ENCODE peak calls at places on chromosomes 4 and X, in six cellular contexts. D, T, A, L, G and Q are unnamed samples.

GRCh38 chrX:31228909-31229308 is 157.1 kb upstream of the FTHL17 start:
- DNase-seq in G (no peak), L (no peak), A (no peak), D (no peak), T (no peak), Q (no peak)

GRCh38 chrX:8548446-8548845 is 83.8 kb downstream of the VCX3B start:
- DNase-seq in D (no peak), G (no peak), T (no peak), A (no peak), L (no peak), Q (no peak)

GRCh38 chrX:95949588-95949987 is 735.1 kb upstream of the DIAPH2 start:
- DNase-seq in L (no peak), A (no peak), D (no peak), T (no peak), G (no peak), Q (no peak)

GRCh38 chr4:47913328-47913727 is 1.1 kb downstream of the NFXL1 start:
- DNase-seq in A (no peak), D (no peak), L (no peak), G (peak; percentile 17), T (no peak), Q (no peak)

GRCh38 chrX:101685923-101686322 is 26.3 kb upstream of the ARMCX2 start:
- DNase-seq in A (no peak), G (no peak), L (no peak), D (no peak), T (no peak), Q (no peak)

GRCh38 chr4:127995776-127996175 is 30.6 kb downstream of the ABHD18 start:
- DNase-seq in T (no peak), A (peak; percentile 82), D (no peak), G (no peak), L (no peak), Q (no peak)

GRCh38 chr4:4866833-4867744 is 7.6 kb downstream of the MSX1 start:
- DNase-seq in G (peak; percentile 61), D (no peak), T (no peak), A (no peak), L (no peak), Q (no peak)

GRCh38 chr4:55169352-55169959 is 44.1 kb upstream of the KDR start:
- DNase-seq in T (no peak), L (peak; percentile 34), G (no peak), A (peak; percentile 42), D (no peak), Q (no peak)

GRCh38 chr4:163554870-163555465 is 60.5 kb downstream of the TMA16 start:
- DNase-seq in D (peak; percentile 43), T (no peak), L (no peak), G (peak; percentile 43), A (no peak), Q (no peak)

GRCh38 chr4:80201326-80202151 is 4.2 kb downstream of the PRDM8 start:
- DNase-seq in L (no peak), D (peak; percentile 58), T (peak; percentile 77), G (peak; percentile 45), A (peak; percentile 47), Q (no peak)

GRCh38 chr4:88439161-88439760 is 17.7 kb upstream of the HERC5 start:
- DNase-seq in D (no peak), G (no peak), T (no peak), A (no peak), L (no peak), Q (no peak)

GRCh38 chr4:153497091-153497531 is 31.0 kb downstream of the TMEM131L start:
- DNase-seq in G (peak; percentile 37), D (peak; percentile 77), L (no peak), T (no peak), A (no peak), Q (no peak)

GRCh38 chr4:87399148-87399547 is 8.2 kb upstream of the HSD17B11 start:
- DNase-seq in G (no peak), L (peak; percentile 36), A (no peak), T (no peak), D (no peak), Q (no peak)

GRCh38 chr4:87375719-87376291 is 15.2 kb downstream of the HSD17B11 start:
- DNase-seq in T (no peak), G (peak; percentile 91), A (peak; percentile 48), L (peak; percentile 49), D (peak; percentile 36), Q (no peak)

GRCh38 chr4:21205821-21206531 is 505.7 kb downstream of the PACRGL start:
- DNase-seq in T (no peak), A (no peak), L (no peak), D (no peak), G (no peak), Q (no peak)

GRCh38 chr4:7196283-7196651 is 3.9 kb downstream of the SORCS2 start:
- DNase-seq in D (no peak), T (no peak), A (no peak), G (no peak), L (no peak), Q (peak; percentile 24)

GRCh38 chrX:118536204-118536603 is 40.6 kb downstream of the DOCK11 start:
- DNase-seq in D (no peak), L (no peak), T (no peak), A (no peak), G (no peak), Q (no peak)

GRCh38 chr4:139556735-139557505 is 901 bp upstream of the SETD7 start:
- DNase-seq in L (peak; percentile 79), A (peak; percentile 85), T (peak; percentile 46), D (peak; percentile 66), G (no peak), Q (peak; percentile 65)

GRCh38 chr4:77599378-77599777 is 6.2 kb upstream of the CXCL13 start:
- DNase-seq in A (no peak), D (no peak), T (peak; percentile 46), L (peak; percentile 24), G (peak; percentile 68), Q (no peak)

GRCh38 chrX:152220612-152221011 is 82.2 kb upstream of the MAGEA10 start:
- DNase-seq in L (no peak), G (no peak), D (no peak), A (no peak), T (no peak), Q (no peak)

GRCh38 chrX:153339662-153340061 is 5.7 kb downstream of the ZNF275 start:
- DNase-seq in T (no peak), A (no peak), G (no peak), L (no peak), D (no peak), Q (no peak)
- H3K4me1 ChIP-seq in T (no peaks in the 10 kb centered on the region), A (no peaks in the 10 kb centered on the region), G (no peaks in the 10 kb centered on the region), L (no peaks in the 10 kb centered on the region), D (peaks cover 47% of the 10 kb centered on the region), Q (no peaks in the 10 kb centered on the region)

GRCh38 chrX:130343411-130343810 is 3.7 kb downstream of the SLC25A14 start:
- DNase-seq in T (no peak), L (no peak), A (no peak), D (no peak), G (peak; percentile 38), Q (no peak)

GRCh38 chrX:130340271-130340670 is 552 bp downstream of the SLC25A14 start:
- DNase-seq in T (no peak), L (no peak), D (no peak), A (no peak), G (no peak), Q (no peak)

GRCh38 chrX:130336531-130336930 is 3.2 kb upstream of the SLC25A14 start:
- DNase-seq in D (no peak), A (no peak), L (no peak), T (no peak), G (no peak), Q (no peak)

DNA sequence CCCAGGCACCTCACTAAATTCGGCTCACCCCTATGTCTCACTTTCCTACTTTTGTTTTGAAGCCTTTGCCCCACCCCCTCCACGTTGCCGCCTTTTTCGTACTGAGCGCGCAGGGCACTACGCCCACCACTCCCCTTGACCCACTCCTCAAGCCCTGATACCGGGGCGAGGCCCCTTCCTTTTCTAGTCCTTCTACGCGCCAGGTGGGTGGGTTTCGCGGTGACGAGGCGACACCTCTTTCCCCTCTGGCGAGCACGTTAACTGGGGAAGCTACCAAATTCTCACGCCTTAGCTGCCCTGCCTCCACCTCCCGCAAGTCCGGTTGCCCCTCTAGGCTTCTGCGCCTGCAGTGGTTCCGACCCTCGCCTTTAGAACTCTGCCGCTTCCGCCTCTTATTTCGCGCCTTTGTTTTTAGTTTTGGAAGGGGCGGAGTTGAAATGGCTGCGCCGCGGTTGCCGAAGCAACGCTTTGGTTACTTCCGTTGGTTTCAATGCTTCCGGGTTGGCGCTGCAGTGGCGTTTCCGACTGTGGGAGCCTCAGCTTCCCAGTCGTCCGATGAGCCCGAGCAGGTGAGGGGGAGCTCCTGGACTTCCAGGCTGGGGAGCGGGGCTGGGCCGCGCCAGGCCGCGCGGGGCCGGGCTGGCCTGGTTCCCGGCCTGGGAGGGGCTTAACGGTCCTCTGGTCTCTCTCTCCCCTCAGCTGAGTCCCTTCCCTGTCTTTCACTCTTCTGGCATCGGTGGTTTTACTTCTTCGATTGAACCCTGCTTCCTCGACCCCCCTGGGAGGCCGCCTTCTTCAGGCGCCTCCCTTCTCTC is at the start of gene SLC25A14:
- DNase-seq in L (peak; percentile 77), T (peak; percentile 67), A (peak; percentile 82), D (peak; percentile 79), G (peak; percentile 82), Q (peak; percentile 46)
- H3K4me3 ChIP-seq in L (peak within 1 kb of the TSS; percentile 71), T (peak within 1 kb of the TSS; percentile 68), A (peak within 1 kb of the TSS; percentile 71), D (peak within 1 kb of the TSS; percentile 90), G (peak within 1 kb of the TSS; percentile 48), Q (peak within 1 kb of the TSS; percentile 54)

GRCh38 chr4:182254381-182254780 is 11.2 kb downstream of the TENM3 start:
- DNase-seq in A (no peak), T (no peak), L (no peak), G (no peak), D (no peak), Q (no peak)

GRCh38 chr4:182248295-182248694 is 5.1 kb downstream of the TENM3 start:
- DNase-seq in A (no peak), G (no peak), L (no peak), D (no peak), T (no peak), Q (no peak)

GRCh38 chr4:182251116-182251515 is 7.9 kb downstream of the TENM3 start:
- DNase-seq in A (no peak), G (no peak), T (no peak), D (no peak), L (no peak), Q (no peak)

GRCh38 chr4:182246401-182247205 is 3.4 kb downstream of the TENM3 start:
- DNase-seq in G (peak; percentile 39), L (no peak), A (no peak), D (no peak), T (no peak), Q (no peak)

DNA sequence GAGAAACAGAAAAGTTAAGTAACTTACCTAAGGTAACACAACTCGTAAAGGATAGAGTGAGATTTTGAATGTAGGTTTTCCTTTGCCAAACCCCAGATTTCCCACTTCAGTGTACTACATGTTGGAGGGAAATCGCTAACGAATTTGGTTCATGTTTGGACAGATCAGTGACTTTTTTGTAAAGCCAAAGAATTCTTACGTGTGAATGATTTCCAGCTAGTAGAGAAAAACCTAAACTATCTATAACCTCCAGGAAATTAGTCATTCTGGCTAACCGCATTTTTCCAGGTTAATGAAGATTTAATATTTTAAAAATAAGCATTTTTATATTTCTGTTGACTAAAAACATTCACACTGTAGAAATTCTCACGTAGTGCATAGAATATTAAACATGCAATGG is 7.2 kb downstream of the TENM3 start:
- DNase-seq in G (no peak), A (no peak), D (no peak), L (no peak), T (no peak), Q (no peak)
- H3K4me1 ChIP-seq in G (peaks cover 21% of the 10 kb centered on the region), A (no peaks in the 10 kb centered on the region), D (no peaks in the 10 kb centered on the region), L (no peaks in the 10 kb centered on the region), T (peaks cover 19% of the 10 kb centered on the region), Q (no peaks in the 10 kb centered on the region)

DNA sequence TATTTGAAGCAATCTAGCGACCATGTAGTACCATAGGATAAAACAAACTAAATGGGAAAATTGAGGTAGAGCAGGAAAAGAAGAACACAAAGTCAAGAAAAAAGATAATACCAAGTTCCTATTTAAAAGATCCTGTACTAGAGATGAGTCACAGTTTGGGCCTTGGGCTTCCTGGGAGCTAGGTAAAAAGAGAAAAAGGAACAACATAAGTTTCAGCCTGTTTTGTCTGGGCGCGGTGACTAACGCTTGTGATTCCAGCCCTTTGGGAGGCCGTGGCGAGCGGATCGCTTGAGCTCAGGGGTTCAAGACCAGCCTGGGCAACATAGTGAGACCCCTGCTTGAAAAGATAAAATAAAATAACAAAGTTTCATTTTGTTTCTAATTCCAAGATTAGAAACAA is 14.0 kb upstream of the TMEM156 start:
- DNase-seq in T (peak; percentile 59), A (peak; percentile 41), D (no peak), L (no peak), G (peak; percentile 43), Q (no peak)
- H3K4me3 ChIP-seq in T (peak overlapping the region; percentile 76), A (peak overlapping the region; percentile 93), D (peak overlapping the region; percentile 70), L (no peak overlapping the region), G (no peak overlapping the region), Q (peak overlapping the region; percentile 91)